ENCODE peak calls at places on chromosomes 7 and 10, in five cellular contexts. E is Caki2; F is NAMALWA; P is stimulated activated naive CD8-positive, alpha-beta T cell treated with anti-CD3 and anti-CD28 coated beads, Interleukin-15, amount 100 ng/mL, for 72 hours; B is activated CD8-positive, alpha-beta memory T cell treated with anti-CD3 and anti-CD28 coated beads, Interleukin-2, amount 50 U/mL, for 48 hours. G is an unnamed sample.

GRCh38 chr7:119197872-119198527 is 973.5 kb downstream of the ANKRD7 start:
- DNase-seq in E (peak), F (peak), P (no peak), B (no peak), G (peak)

GRCh38 chr7:130386876-130387275 is 6.6 kb downstream of the CPA1 start:
- DNase-seq in E (no peak), F (no peak), P (no peak), B (peak), G (no peak)

GRCh38 chr7:158263964-158264748 is 323.5 kb downstream of the PTPRN2 start:
- DNase-seq in E (no peak), F (no peak), P (no peak), B (no peak), G (no peak)

GRCh38 chr7:87003872-87004798 is 55.3 kb downstream of the ELAPOR2 start:
- DNase-seq in E (no peak), F (no peak), P (no peak), B (no peak), G (peak)

GRCh38 chr10:62626817-62627216 is 177.7 kb upstream of the ADO start:
- DNase-seq in E (no peak), F (no peak), P (no peak), B (no peak), G (no peak)

GRCh38 chr10:28326516-28327493 is 23.9 kb upstream of the MPP7 start:
- DNase-seq in E (no peak), F (no peak), P (no peak), B (no peak), G (no peak)

GRCh38 chr10:74056081-74056818 is 58.3 kb downstream of the VCL start:
- DNase-seq in E (peak), F (no peak), P (peak), B (no peak), G (no peak)

GRCh38 chr7:12378389-12378788 is 25.3 kb downstream of the VWDE start:
- DNase-seq in E (no peak), F (no peak), P (no peak), B (no peak), G (no peak)